ENCODE peak calls at places on chromosome 4, in four cellular contexts. One of them, this sample, is unnamed.
A peak's percentile ranks its signal among the peaks of the same experiment; 100 is the strongest.

GRCh38 chr4:152886201-152886600 is 49.9 kb upstream of the FHDC1 start:
- DNase-seq in A549: no peak
- DNase-seq in AG10803: no peak
- DNase-seq in upper lobe of right lung: no peak
- DNase-seq in this sample: no peak

GRCh38 chr4:78222575-78223186 is 165.6 kb downstream of the FRAS1 start:
- DNase-seq in AG10803: no peak
- DNase-seq in upper lobe of right lung: no peak
- DNase-seq in A549: no peak
- DNase-seq in this sample: no peak

GRCh38 chr4:145812902-145813301 is 125.7 kb downstream of the ZNF827 start:
- DNase-seq in AG10803: no peak
- DNase-seq in A549: peak; percentile 16
- DNase-seq in upper lobe of right lung: no peak
- DNase-seq in this sample: no peak

GRCh38 chr4:81227968-81228367 is 12.9 kb upstream of the PRKG2 start:
- DNase-seq in AG10803: no peak
- DNase-seq in A549: no peak
- DNase-seq in upper lobe of right lung: no peak
- DNase-seq in this sample: no peak

GRCh38 chr4:158656439-158656838 is 15.2 kb downstream of the C4orf46 start:
- DNase-seq in A549: no peak
- DNase-seq in upper lobe of right lung: no peak
- DNase-seq in AG10803: no peak
- DNase-seq in this sample: no peak

GRCh38 chr4:1579834-1580686 is 104.1 kb downstream of the FAM53A start:
- DNase-seq in A549: peak; percentile 61
- DNase-seq in upper lobe of right lung: peak; percentile 98
- DNase-seq in AG10803: no peak
- DNase-seq in this sample: peak; percentile 85

GRCh38 chr4:86816463-86817107 is 32.6 kb downstream of the SLC10A6 start:
- DNase-seq in upper lobe of right lung: no peak
- DNase-seq in A549: no peak
- DNase-seq in AG10803: peak; percentile 89
- DNase-seq in this sample: no peak

GRCh38 chr4:180909279-180909678 is 1333.9 kb upstream of the TENM3 start:
- DNase-seq in upper lobe of right lung: no peak
- DNase-seq in A549: no peak
- DNase-seq in AG10803: peak; percentile 23
- DNase-seq in this sample: no peak

GRCh38 chr4:73740353-73740778 is at the start of gene CXCL8:
- DNase-seq in AG10803: peak; percentile 88
- DNase-seq in upper lobe of right lung: no peak
- DNase-seq in A549: peak; percentile 37
- DNase-seq in this sample: peak; percentile 64

GRCh38 chr4:101501421-101501820 is 154.1 kb upstream of the PPP3CA start:
- DNase-seq in AG10803: no peak
- DNase-seq in A549: no peak
- DNase-seq in upper lobe of right lung: no peak
- DNase-seq in this sample: no peak

GRCh38 chr4:165813606-165814005 is 59.4 kb upstream of the TLL1 start:
- DNase-seq in upper lobe of right lung: no peak
- DNase-seq in AG10803: no peak
- DNase-seq in A549: no peak
- DNase-seq in this sample: no peak

GRCh38 chr4:86967798-86968197 is 33.0 kb downstream of the AFF1 start:
- DNase-seq in AG10803: peak; percentile 38
- DNase-seq in A549: no peak
- DNase-seq in upper lobe of right lung: no peak
- DNase-seq in this sample: no peak

GRCh38 chr4:2304877-2305561 is 43.1 kb upstream of the MXD4 start:
- DNase-seq in AG10803: no peak
- DNase-seq in upper lobe of right lung: no peak
- DNase-seq in A549: no peak
- DNase-seq in this sample: peak; percentile 23

GRCh38 chr4:185638548-185639301 is 103.4 kb upstream of the PDLIM3 start:
- DNase-seq in AG10803: peak; percentile 7
- DNase-seq in upper lobe of right lung: no peak
- DNase-seq in A549: no peak
- DNase-seq in this sample: peak; percentile 62

GRCh38 chr4:112968456-112969159 is 80.8 kb upstream of the ANK2 start:
- DNase-seq in AG10803: peak; percentile 17
- DNase-seq in upper lobe of right lung: no peak
- DNase-seq in A549: no peak
- DNase-seq in this sample: no peak

GRCh38 chr4:122914292-122914904 is 8.0 kb downstream of the NUDT6 start:
- DNase-seq in upper lobe of right lung: no peak
- DNase-seq in A549: no peak
- DNase-seq in AG10803: no peak
- DNase-seq in this sample: no peak

GRCh38 chr4:89218587-89218986 is 89.0 kb downstream of the GPRIN3 start:
- DNase-seq in A549: no peak
- DNase-seq in upper lobe of right lung: no peak
- DNase-seq in AG10803: no peak
- DNase-seq in this sample: no peak

GRCh38 chr4:183396187-183396738 is 48.2 kb upstream of the CDKN2AIP start:
- DNase-seq in A549: no peak
- DNase-seq in upper lobe of right lung: no peak
- DNase-seq in AG10803: no peak
- DNase-seq in this sample: no peak

GRCh38 chr4:10983274-10983673 is 298.7 kb upstream of the CLNK start:
- DNase-seq in A549: no peak
- DNase-seq in AG10803: no peak
- DNase-seq in upper lobe of right lung: no peak
- DNase-seq in this sample: no peak

GRCh38 chr4:117692538-117692937 is 341.7 kb upstream of the NDST3 start:
- DNase-seq in AG10803: no peak
- DNase-seq in A549: no peak
- DNase-seq in upper lobe of right lung: no peak
- DNase-seq in this sample: no peak

GRCh38 chr4:77433102-77433733 is 172.4 kb upstream of the CXCL13 start:
- DNase-seq in AG10803: peak; percentile 12
- DNase-seq in upper lobe of right lung: no peak
- DNase-seq in A549: peak; percentile 21
- DNase-seq in this sample: peak; percentile 23

GRCh38 chr4:170025523-170026252 is 507 bp downstream of the MFAP3L start:
- DNase-seq in upper lobe of right lung: no peak
- DNase-seq in A549: peak; percentile 7
- DNase-seq in AG10803: peak; percentile 20
- DNase-seq in this sample: peak; percentile 24

GRCh38 chr4:105990933-105991332 is 95.7 kb downstream of the NPNT start:
- DNase-seq in A549: no peak
- DNase-seq in AG10803: peak; percentile 76
- DNase-seq in upper lobe of right lung: peak; percentile 78
- DNase-seq in this sample: peak; percentile 87

GRCh38 chr4:82592639-82593038 is 30.9 kb upstream of the TMEM150C start:
- DNase-seq in upper lobe of right lung: no peak
- DNase-seq in AG10803: no peak
- DNase-seq in A549: no peak
- DNase-seq in this sample: no peak

GRCh38 chr4:105509291-105509690 is 35.4 kb upstream of the PPA2 start:
- DNase-seq in upper lobe of right lung: no peak
- DNase-seq in A549: no peak
- DNase-seq in AG10803: no peak
- DNase-seq in this sample: no peak

GRCh38 chr4:108044951-108045686 is 55.4 kb downstream of the HADH start:
- DNase-seq in A549: no peak
- DNase-seq in upper lobe of right lung: no peak
- DNase-seq in AG10803: no peak
- DNase-seq in this sample: no peak

GRCh38 chr4:155800685-155801343 is 42.0 kb downstream of the GUCY1B1 start:
- DNase-seq in AG10803: no peak
- DNase-seq in upper lobe of right lung: no peak
- DNase-seq in A549: no peak
- DNase-seq in this sample: no peak

GRCh38 chr4:70183168-70183939 is 12.2 kb upstream of the ODAM start:
- DNase-seq in AG10803: peak; percentile 31
- DNase-seq in A549: peak; percentile 0
- DNase-seq in upper lobe of right lung: no peak
- DNase-seq in this sample: no peak

GRCh38 chr4:24266951-24267577 is 317.3 kb downstream of the DHX15 start:
- DNase-seq in upper lobe of right lung: no peak
- DNase-seq in AG10803: peak; percentile 71
- DNase-seq in A549: no peak
- DNase-seq in this sample: no peak

GRCh38 chr4:17957689-17958088 is 63.9 kb downstream of the LCORL start:
- DNase-seq in AG10803: no peak
- DNase-seq in upper lobe of right lung: no peak
- DNase-seq in A549: no peak
- DNase-seq in this sample: no peak

GRCh38 chr4:144701683-144702233 is 55.8 kb downstream of the HHIP start:
- DNase-seq in upper lobe of right lung: no peak
- DNase-seq in AG10803: no peak
- DNase-seq in A549: no peak
- DNase-seq in this sample: no peak

GRCh38 chr4:174365018-174365587 is 81.4 kb downstream of the CEP44 start:
- DNase-seq in AG10803: peak; percentile 53
- DNase-seq in A549: no peak
- DNase-seq in upper lobe of right lung: no peak
- DNase-seq in this sample: no peak

DNA sequence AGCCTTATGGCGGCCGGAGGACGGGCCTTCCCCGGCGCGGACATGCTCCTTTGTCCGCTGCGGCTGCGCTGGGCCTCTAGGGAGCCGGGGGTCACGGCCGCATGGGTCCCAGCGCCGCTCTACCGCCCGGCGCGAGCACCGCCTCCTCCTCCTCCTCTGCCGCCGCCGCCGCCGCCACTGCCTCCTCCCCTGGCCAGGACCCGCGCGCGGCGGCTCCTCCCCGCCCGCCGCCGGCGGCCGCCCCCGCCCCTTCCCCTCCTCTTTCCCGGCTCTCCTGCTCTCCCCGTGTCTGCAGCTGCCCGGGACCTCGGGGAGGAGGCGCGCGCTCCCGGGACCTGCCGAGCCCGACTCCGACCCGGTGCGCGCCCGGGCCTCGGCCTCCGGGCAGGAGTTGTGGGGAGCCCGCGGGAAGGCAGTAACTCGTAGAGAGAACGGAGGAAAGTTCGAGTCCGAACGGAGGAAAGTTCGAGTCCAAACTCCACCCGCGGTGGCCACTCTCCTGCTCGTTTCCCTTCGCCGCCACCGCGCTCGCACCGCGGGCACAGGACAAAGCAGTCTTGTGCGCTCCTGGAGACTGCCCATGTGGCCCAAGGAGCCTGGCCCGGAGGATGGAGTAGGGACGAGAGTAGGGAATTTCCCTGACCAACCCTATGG is at the start of gene ADGRA3:
- DNase-seq in upper lobe of right lung: peak; percentile 90
- DNase-seq in AG10803: peak; percentile 70
- DNase-seq in A549: peak; percentile 50
- DNase-seq in this sample: peak; percentile 82
- TF ChIP-seq CTCF in upper lobe of right lung: no peak
- TF ChIP-seq CTCF in AG10803: no peak
- TF ChIP-seq CTCF in A549: no peak
- TF ChIP-seq CTCF in this sample: no peak

DNA sequence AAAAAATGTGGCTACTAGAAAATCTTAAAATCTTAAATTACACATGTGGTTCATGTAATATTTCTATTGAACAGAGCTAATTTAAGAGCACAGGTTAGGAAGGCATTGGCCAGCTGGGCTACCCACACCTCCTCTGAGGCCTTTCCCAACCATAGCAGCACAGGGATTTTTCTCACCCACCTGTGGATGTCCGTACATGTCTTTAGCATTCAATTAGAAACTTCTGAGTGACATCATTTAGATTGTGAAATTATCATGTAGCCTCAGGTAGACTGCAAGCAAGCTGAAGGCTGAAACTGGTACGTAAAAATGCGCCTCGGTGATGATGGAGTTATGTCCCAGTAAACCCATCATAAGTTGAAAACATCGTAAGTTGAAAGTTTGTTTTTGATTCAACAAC is 31.2 kb downstream of the SCARB2 start:
- DNase-seq in upper lobe of right lung: no peak
- DNase-seq in AG10803: no peak
- DNase-seq in A549: no peak
- DNase-seq in this sample: no peak
- TF ChIP-seq CTCF in upper lobe of right lung: no peak
- TF ChIP-seq CTCF in AG10803: no peak
- TF ChIP-seq CTCF in A549: no peak
- TF ChIP-seq CTCF in this sample: no peak

DNA sequence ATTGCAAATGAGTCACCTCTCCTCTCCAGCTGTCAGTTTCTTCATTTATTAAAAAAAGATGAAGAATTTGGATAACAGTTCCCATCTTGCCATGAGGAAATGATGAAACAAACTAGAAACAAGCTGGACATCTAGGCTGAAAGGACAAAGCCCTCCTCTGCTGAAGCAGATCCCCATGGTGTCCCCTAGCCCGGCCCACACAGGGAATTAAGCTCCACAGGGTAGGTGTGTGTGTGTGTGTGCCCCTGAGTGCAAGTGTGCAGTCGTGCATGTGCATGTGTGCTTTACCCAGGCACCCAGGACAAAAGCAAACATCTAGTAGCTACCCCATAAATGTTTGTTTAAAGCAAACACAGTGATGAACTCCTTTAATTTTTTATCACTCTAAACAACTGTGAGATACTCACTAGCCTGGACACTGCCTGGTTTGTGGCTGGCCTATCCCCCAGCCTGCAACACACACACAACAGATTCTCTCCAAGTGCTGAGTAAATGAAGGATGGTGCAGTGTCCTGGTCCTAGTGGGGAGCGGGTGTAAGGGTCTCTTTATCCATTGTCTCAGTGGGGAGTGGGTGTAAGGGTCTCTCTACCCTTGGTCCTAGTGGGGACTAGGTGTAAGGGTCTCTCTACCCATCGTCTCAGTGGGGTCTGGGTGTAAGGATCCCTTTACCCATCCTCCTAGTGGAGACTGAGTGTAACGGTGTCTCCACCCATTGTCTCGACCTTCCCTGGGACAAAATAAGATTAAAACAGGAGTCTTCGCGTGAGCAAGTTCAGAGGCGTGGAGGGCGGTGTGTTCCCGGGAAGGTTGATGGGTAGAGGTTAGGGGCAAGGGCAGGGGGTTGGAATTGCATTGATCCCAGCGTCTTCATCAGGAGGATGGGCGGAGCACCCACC is 688 bp upstream of the EVC start:
- DNase-seq in upper lobe of right lung: no peak
- DNase-seq in A549: peak; percentile 44
- DNase-seq in AG10803: peak; percentile 77
- DNase-seq in this sample: no peak
- TF ChIP-seq CTCF in upper lobe of right lung: peak; percentile 33
- TF ChIP-seq CTCF in A549: no peak
- TF ChIP-seq CTCF in AG10803: peak; percentile 58
- TF ChIP-seq CTCF in this sample: no peak

GRCh38 chr4:121714548-121714947 is 17.8 kb upstream of the ANXA5 start:
- DNase-seq in A549: no peak
- DNase-seq in AG10803: no peak
- DNase-seq in upper lobe of right lung: no peak
- DNase-seq in this sample: no peak
- TF ChIP-seq CTCF in A549: no peak
- TF ChIP-seq CTCF in AG10803: no peak
- TF ChIP-seq CTCF in upper lobe of right lung: no peak
- TF ChIP-seq CTCF in this sample: no peak

This sample was measured in heart left ventricle.